ENCODE peak calls at places on chromosome 2, in ten cellular contexts. One of them, this sample, is unnamed.

GRCh38 chr2:143209570-143210445 is 80.6 kb downstream of the ARHGAP15 start:
- DNase-seq in retinal pigment epithelial cell: no peak
- DNase-seq in fibroblast of mammary gland: no peak
- DNase-seq in SW480: no peak
- DNase-seq in esophagus squamous epithelium: no peak
- DNase-seq in AG04449: no peak
- DNase-seq in anterior cingulate cortex: no peak
- DNase-seq in AG09309: no peak
- DNase-seq in NCI-H1417: no peak
- DNase-seq in activated T-helper 1 cell treated with anti-CD3 and anti-CD28 coated beads, Interleukin-2, amount 50 U/mL, for 16 hours: no peak
- DNase-seq in this sample: no peak

GRCh38 chr2:48346124-48346536 is 183.8 kb upstream of the STON1 start:
- DNase-seq in retinal pigment epithelial cell: peak; percentile 87
- DNase-seq in AG04449: peak; percentile 19
- DNase-seq in SW480: no peak
- DNase-seq in esophagus squamous epithelium: no peak
- DNase-seq in AG09309: peak; percentile 66
- DNase-seq in activated T-helper 1 cell treated with anti-CD3 and anti-CD28 coated beads, Interleukin-2, amount 50 U/mL, for 16 hours: no peak
- DNase-seq in NCI-H1417: no peak
- DNase-seq in fibroblast of mammary gland: peak; percentile 92
- DNase-seq in anterior cingulate cortex: no peak
- DNase-seq in this sample: peak; percentile 97

GRCh38 chr2:96868555-96869280 is 1.2 kb downstream of the SEMA4C start:
- DNase-seq in AG09309: peak; percentile 62
- DNase-seq in anterior cingulate cortex: peak; percentile 65
- DNase-seq in AG04449: peak; percentile 51
- DNase-seq in fibroblast of mammary gland: peak; percentile 86
- DNase-seq in NCI-H1417: peak; percentile 85
- DNase-seq in esophagus squamous epithelium: no peak
- DNase-seq in retinal pigment epithelial cell: peak; percentile 61
- DNase-seq in SW480: peak; percentile 85
- DNase-seq in activated T-helper 1 cell treated with anti-CD3 and anti-CD28 coated beads, Interleukin-2, amount 50 U/mL, for 16 hours: no peak
- DNase-seq in this sample: peak; percentile 90

GRCh38 chr2:133247613-133248012 is 320.6 kb downstream of the NCKAP5 start:
- DNase-seq in AG09309: no peak
- DNase-seq in SW480: no peak
- DNase-seq in activated T-helper 1 cell treated with anti-CD3 and anti-CD28 coated beads, Interleukin-2, amount 50 U/mL, for 16 hours: no peak
- DNase-seq in NCI-H1417: no peak
- DNase-seq in AG04449: no peak
- DNase-seq in anterior cingulate cortex: no peak
- DNase-seq in retinal pigment epithelial cell: no peak
- DNase-seq in esophagus squamous epithelium: no peak
- DNase-seq in fibroblast of mammary gland: no peak
- DNase-seq in this sample: peak; percentile 25

GRCh38 chr2:219254590-219255219 is 987 bp upstream of the TUBA4A start:
- DNase-seq in AG04449: no peak
- DNase-seq in activated T-helper 1 cell treated with anti-CD3 and anti-CD28 coated beads, Interleukin-2, amount 50 U/mL, for 16 hours: no peak
- DNase-seq in SW480: no peak
- DNase-seq in fibroblast of mammary gland: no peak
- DNase-seq in retinal pigment epithelial cell: no peak
- DNase-seq in NCI-H1417: no peak
- DNase-seq in esophagus squamous epithelium: no peak
- DNase-seq in AG09309: no peak
- DNase-seq in anterior cingulate cortex: no peak
- DNase-seq in this sample: peak; percentile 29

GRCh38 chr2:162890690-162891311 is 52.2 kb upstream of the KCNH7 start:
- DNase-seq in retinal pigment epithelial cell: peak; percentile 24
- DNase-seq in anterior cingulate cortex: no peak
- DNase-seq in SW480: peak; percentile 60
- DNase-seq in fibroblast of mammary gland: peak; percentile 67
- DNase-seq in AG04449: peak; percentile 12
- DNase-seq in AG09309: peak; percentile 13
- DNase-seq in NCI-H1417: peak; percentile 49
- DNase-seq in activated T-helper 1 cell treated with anti-CD3 and anti-CD28 coated beads, Interleukin-2, amount 50 U/mL, for 16 hours: no peak
- DNase-seq in esophagus squamous epithelium: no peak
- DNase-seq in this sample: peak; percentile 75

GRCh38 chr2:36951574-36951973 is 14.8 kb downstream of the STRN start:
- DNase-seq in SW480: no peak
- DNase-seq in fibroblast of mammary gland: peak; percentile 71
- DNase-seq in NCI-H1417: no peak
- DNase-seq in AG04449: no peak
- DNase-seq in anterior cingulate cortex: no peak
- DNase-seq in AG09309: no peak
- DNase-seq in retinal pigment epithelial cell: no peak
- DNase-seq in esophagus squamous epithelium: no peak
- DNase-seq in activated T-helper 1 cell treated with anti-CD3 and anti-CD28 coated beads, Interleukin-2, amount 50 U/mL, for 16 hours: no peak
- DNase-seq in this sample: peak; percentile 86

GRCh38 chr2:55428258-55428657 is 8.6 kb upstream of the CCDC88A start:
- DNase-seq in AG09309: no peak
- DNase-seq in AG04449: no peak
- DNase-seq in anterior cingulate cortex: no peak
- DNase-seq in fibroblast of mammary gland: no peak
- DNase-seq in NCI-H1417: no peak
- DNase-seq in retinal pigment epithelial cell: no peak
- DNase-seq in activated T-helper 1 cell treated with anti-CD3 and anti-CD28 coated beads, Interleukin-2, amount 50 U/mL, for 16 hours: no peak
- DNase-seq in SW480: no peak
- DNase-seq in esophagus squamous epithelium: no peak
- DNase-seq in this sample: no peak

GRCh38 chr2:2839393-2840096 is 508.5 kb upstream of the MYT1L start:
- DNase-seq in AG09309: no peak
- DNase-seq in SW480: no peak
- DNase-seq in esophagus squamous epithelium: no peak
- DNase-seq in activated T-helper 1 cell treated with anti-CD3 and anti-CD28 coated beads, Interleukin-2, amount 50 U/mL, for 16 hours: no peak
- DNase-seq in anterior cingulate cortex: no peak
- DNase-seq in NCI-H1417: no peak
- DNase-seq in retinal pigment epithelial cell: no peak
- DNase-seq in fibroblast of mammary gland: no peak
- DNase-seq in AG04449: no peak
- DNase-seq in this sample: no peak

GRCh38 chr2:238067939-238068338 is 7.1 kb downstream of the SCLY start:
- DNase-seq in retinal pigment epithelial cell: no peak
- DNase-seq in AG09309: no peak
- DNase-seq in fibroblast of mammary gland: no peak
- DNase-seq in AG04449: no peak
- DNase-seq in NCI-H1417: no peak
- DNase-seq in SW480: no peak
- DNase-seq in esophagus squamous epithelium: no peak
- DNase-seq in activated T-helper 1 cell treated with anti-CD3 and anti-CD28 coated beads, Interleukin-2, amount 50 U/mL, for 16 hours: no peak
- DNase-seq in anterior cingulate cortex: no peak
- DNase-seq in this sample: no peak

GRCh38 chr2:217360111-217360510 is 500.2 kb upstream of the TNP1 start:
- DNase-seq in anterior cingulate cortex: no peak
- DNase-seq in retinal pigment epithelial cell: no peak
- DNase-seq in activated T-helper 1 cell treated with anti-CD3 and anti-CD28 coated beads, Interleukin-2, amount 50 U/mL, for 16 hours: no peak
- DNase-seq in AG09309: no peak
- DNase-seq in AG04449: no peak
- DNase-seq in SW480: no peak
- DNase-seq in esophagus squamous epithelium: no peak
- DNase-seq in NCI-H1417: no peak
- DNase-seq in fibroblast of mammary gland: no peak
- DNase-seq in this sample: no peak

GRCh38 chr2:33380001-33380609 is 96.3 kb upstream of the RASGRP3 start:
- DNase-seq in AG04449: no peak
- DNase-seq in retinal pigment epithelial cell: no peak
- DNase-seq in esophagus squamous epithelium: no peak
- DNase-seq in SW480: no peak
- DNase-seq in NCI-H1417: no peak
- DNase-seq in AG09309: no peak
- DNase-seq in fibroblast of mammary gland: no peak
- DNase-seq in anterior cingulate cortex: no peak
- DNase-seq in activated T-helper 1 cell treated with anti-CD3 and anti-CD28 coated beads, Interleukin-2, amount 50 U/mL, for 16 hours: no peak
- DNase-seq in this sample: no peak

GRCh38 chr2:106851055-106851454 is 34.9 kb downstream of the ST6GAL2 start:
- DNase-seq in AG04449: no peak
- DNase-seq in NCI-H1417: peak; percentile 41
- DNase-seq in anterior cingulate cortex: no peak
- DNase-seq in AG09309: no peak
- DNase-seq in activated T-helper 1 cell treated with anti-CD3 and anti-CD28 coated beads, Interleukin-2, amount 50 U/mL, for 16 hours: no peak
- DNase-seq in SW480: no peak
- DNase-seq in retinal pigment epithelial cell: no peak
- DNase-seq in fibroblast of mammary gland: no peak
- DNase-seq in esophagus squamous epithelium: no peak
- DNase-seq in this sample: no peak

GRCh38 chr2:231615058-231615671 is 22.5 kb downstream of the TEX44 start:
- DNase-seq in AG09309: no peak
- DNase-seq in AG04449: no peak
- DNase-seq in SW480: no peak
- DNase-seq in activated T-helper 1 cell treated with anti-CD3 and anti-CD28 coated beads, Interleukin-2, amount 50 U/mL, for 16 hours: no peak
- DNase-seq in retinal pigment epithelial cell: no peak
- DNase-seq in fibroblast of mammary gland: no peak
- DNase-seq in NCI-H1417: no peak
- DNase-seq in esophagus squamous epithelium: no peak
- DNase-seq in anterior cingulate cortex: no peak
- DNase-seq in this sample: no peak

GRCh38 chr2:135299165-135299564 is 231.9 kb downstream of the ZRANB3 start:
- DNase-seq in AG09309: no peak
- DNase-seq in NCI-H1417: no peak
- DNase-seq in anterior cingulate cortex: no peak
- DNase-seq in AG04449: no peak
- DNase-seq in activated T-helper 1 cell treated with anti-CD3 and anti-CD28 coated beads, Interleukin-2, amount 50 U/mL, for 16 hours: no peak
- DNase-seq in retinal pigment epithelial cell: no peak
- DNase-seq in fibroblast of mammary gland: no peak
- DNase-seq in SW480: no peak
- DNase-seq in esophagus squamous epithelium: no peak
- DNase-seq in this sample: no peak

GRCh38 chr2:240286596-240286995 is 146.1 kb upstream of the OTOS start:
- DNase-seq in SW480: no peak
- DNase-seq in AG09309: no peak
- DNase-seq in anterior cingulate cortex: no peak
- DNase-seq in esophagus squamous epithelium: no peak
- DNase-seq in retinal pigment epithelial cell: no peak
- DNase-seq in fibroblast of mammary gland: no peak
- DNase-seq in AG04449: no peak
- DNase-seq in activated T-helper 1 cell treated with anti-CD3 and anti-CD28 coated beads, Interleukin-2, amount 50 U/mL, for 16 hours: no peak
- DNase-seq in NCI-H1417: no peak
- DNase-seq in this sample: no peak

GRCh38 chr2:215884741-215885140 is 128.6 kb downstream of the MREG start:
- DNase-seq in fibroblast of mammary gland: peak; percentile 70
- DNase-seq in AG09309: no peak
- DNase-seq in AG04449: peak; percentile 45
- DNase-seq in anterior cingulate cortex: no peak
- DNase-seq in retinal pigment epithelial cell: no peak
- DNase-seq in esophagus squamous epithelium: no peak
- DNase-seq in SW480: no peak
- DNase-seq in activated T-helper 1 cell treated with anti-CD3 and anti-CD28 coated beads, Interleukin-2, amount 50 U/mL, for 16 hours: no peak
- DNase-seq in NCI-H1417: no peak
- DNase-seq in this sample: peak; percentile 79

GRCh38 chr2:17682098-17682857 is 71.3 kb downstream of the SMC6 start:
- DNase-seq in AG04449: no peak
- DNase-seq in SW480: no peak
- DNase-seq in retinal pigment epithelial cell: no peak
- DNase-seq in activated T-helper 1 cell treated with anti-CD3 and anti-CD28 coated beads, Interleukin-2, amount 50 U/mL, for 16 hours: no peak
- DNase-seq in NCI-H1417: no peak
- DNase-seq in anterior cingulate cortex: no peak
- DNase-seq in esophagus squamous epithelium: no peak
- DNase-seq in fibroblast of mammary gland: no peak
- DNase-seq in AG09309: no peak
- DNase-seq in this sample: no peak

GRCh38 chr2:77566582-77566981 is 44.4 kb upstream of the LRRTM4 start:
- DNase-seq in anterior cingulate cortex: no peak
- DNase-seq in SW480: no peak
- DNase-seq in fibroblast of mammary gland: no peak
- DNase-seq in esophagus squamous epithelium: no peak
- DNase-seq in AG09309: no peak
- DNase-seq in retinal pigment epithelial cell: no peak
- DNase-seq in activated T-helper 1 cell treated with anti-CD3 and anti-CD28 coated beads, Interleukin-2, amount 50 U/mL, for 16 hours: no peak
- DNase-seq in AG04449: no peak
- DNase-seq in NCI-H1417: peak; percentile 13
- DNase-seq in this sample: no peak

GRCh38 chr2:101002562-101003277 is 631 bp downstream of the RPL31 start:
- DNase-seq in AG09309: no peak
- DNase-seq in esophagus squamous epithelium: no peak
- DNase-seq in SW480: no peak
- DNase-seq in anterior cingulate cortex: no peak
- DNase-seq in AG04449: no peak
- DNase-seq in NCI-H1417: no peak
- DNase-seq in fibroblast of mammary gland: peak; percentile 21
- DNase-seq in activated T-helper 1 cell treated with anti-CD3 and anti-CD28 coated beads, Interleukin-2, amount 50 U/mL, for 16 hours: no peak
- DNase-seq in retinal pigment epithelial cell: no peak
- DNase-seq in this sample: no peak

GRCh38 chr2:197113221-197113831 is 186.8 kb upstream of the PGAP1 start:
- DNase-seq in NCI-H1417: peak; percentile 54
- DNase-seq in AG04449: no peak
- DNase-seq in esophagus squamous epithelium: no peak
- DNase-seq in AG09309: no peak
- DNase-seq in fibroblast of mammary gland: peak; percentile 55
- DNase-seq in retinal pigment epithelial cell: peak; percentile 8
- DNase-seq in anterior cingulate cortex: no peak
- DNase-seq in SW480: peak; percentile 29
- DNase-seq in activated T-helper 1 cell treated with anti-CD3 and anti-CD28 coated beads, Interleukin-2, amount 50 U/mL, for 16 hours: no peak
- DNase-seq in this sample: peak; percentile 41

GRCh38 chr2:148876589-148877402 is 1.8 kb downstream of the KIF5C start:
- DNase-seq in NCI-H1417: peak; percentile 97
- DNase-seq in AG09309: no peak
- DNase-seq in activated T-helper 1 cell treated with anti-CD3 and anti-CD28 coated beads, Interleukin-2, amount 50 U/mL, for 16 hours: no peak
- DNase-seq in esophagus squamous epithelium: no peak
- DNase-seq in fibroblast of mammary gland: no peak
- DNase-seq in retinal pigment epithelial cell: no peak
- DNase-seq in anterior cingulate cortex: peak; percentile 70
- DNase-seq in SW480: no peak
- DNase-seq in AG04449: no peak
- DNase-seq in this sample: no peak

GRCh38 chr2:168456526-168457176 is 579 bp downstream of the CERS6 start:
- DNase-seq in AG04449: no peak
- DNase-seq in activated T-helper 1 cell treated with anti-CD3 and anti-CD28 coated beads, Interleukin-2, amount 50 U/mL, for 16 hours: no peak
- DNase-seq in AG09309: no peak
- DNase-seq in esophagus squamous epithelium: no peak
- DNase-seq in anterior cingulate cortex: no peak
- DNase-seq in NCI-H1417: peak; percentile 64
- DNase-seq in SW480: peak; percentile 48
- DNase-seq in fibroblast of mammary gland: peak; percentile 24
- DNase-seq in retinal pigment epithelial cell: no peak
- DNase-seq in this sample: peak; percentile 42

GRCh38 chr2:186256540-186256939 is 229.5 kb upstream of the ZC3H15 start:
- DNase-seq in AG09309: peak; percentile 8
- DNase-seq in esophagus squamous epithelium: no peak
- DNase-seq in retinal pigment epithelial cell: no peak
- DNase-seq in anterior cingulate cortex: no peak
- DNase-seq in activated T-helper 1 cell treated with anti-CD3 and anti-CD28 coated beads, Interleukin-2, amount 50 U/mL, for 16 hours: no peak
- DNase-seq in SW480: peak; percentile 47
- DNase-seq in NCI-H1417: peak; percentile 81
- DNase-seq in fibroblast of mammary gland: peak; percentile 61
- DNase-seq in AG04449: no peak
- DNase-seq in this sample: peak; percentile 45

GRCh38 chr2:54952425-54952824 is 97.8 kb downstream of the RTN4 start:
- DNase-seq in AG09309: no peak
- DNase-seq in fibroblast of mammary gland: no peak
- DNase-seq in AG04449: no peak
- DNase-seq in SW480: no peak
- DNase-seq in anterior cingulate cortex: no peak
- DNase-seq in NCI-H1417: no peak
- DNase-seq in activated T-helper 1 cell treated with anti-CD3 and anti-CD28 coated beads, Interleukin-2, amount 50 U/mL, for 16 hours: no peak
- DNase-seq in retinal pigment epithelial cell: no peak
- DNase-seq in esophagus squamous epithelium: no peak
- DNase-seq in this sample: no peak